ENCODE peak calls at places on chromosome 17, in seven cellular contexts. One of them, this sample, is unnamed.
A peak's percentile ranks its signal among the peaks of the same experiment; 100 is the strongest.

GRCh38 chr17:37147301-37147812 is 198.6 kb downstream of the AATF start:
- DNase-seq in HAP-1: no peak
- DNase-seq in HTR-8/SVneo: no peak
- DNase-seq in NCI-H748 treated with DMSO at 0.1 percent for 48 hours: no peak
- DNase-seq in Caki2: peak; percentile 62
- DNase-seq in stimulated activated naive CD4-positive, alpha-beta T cell: no peak
- DNase-seq in stimulated activated CD8-positive, alpha-beta memory T cell treated with anti-CD3 and anti-CD28 coated beads, Interleukin-4, amount 100 ng/mL, for 24 hours: no peak
- DNase-seq in this sample: no peak

GRCh38 chr17:36152639-36153120 is 23.8 kb downstream of the TBC1D3B start:
- DNase-seq in HAP-1: no peak
- DNase-seq in HTR-8/SVneo: no peak
- DNase-seq in NCI-H748 treated with DMSO at 0.1 percent for 48 hours: no peak
- DNase-seq in Caki2: no peak
- DNase-seq in stimulated activated naive CD4-positive, alpha-beta T cell: no peak
- DNase-seq in stimulated activated CD8-positive, alpha-beta memory T cell treated with anti-CD3 and anti-CD28 coated beads, Interleukin-4, amount 100 ng/mL, for 24 hours: no peak
- DNase-seq in this sample: no peak

GRCh38 chr17:42121066-42121769 is at the start of gene KAT2A:
- DNase-seq in HAP-1: peak; percentile 68
- DNase-seq in HTR-8/SVneo: peak; percentile 99
- DNase-seq in NCI-H748 treated with DMSO at 0.1 percent for 48 hours: peak; percentile 25
- DNase-seq in Caki2: peak; percentile 52
- DNase-seq in stimulated activated naive CD4-positive, alpha-beta T cell: peak; percentile 52
- DNase-seq in stimulated activated CD8-positive, alpha-beta memory T cell treated with anti-CD3 and anti-CD28 coated beads, Interleukin-4, amount 100 ng/mL, for 24 hours: peak; percentile 74
- DNase-seq in this sample: peak; percentile 86

GRCh38 chr17:58452738-58453137 is 35.4 kb upstream of the RNF43 start:
- DNase-seq in HAP-1: no peak
- DNase-seq in HTR-8/SVneo: no peak
- DNase-seq in NCI-H748 treated with DMSO at 0.1 percent for 48 hours: no peak
- DNase-seq in Caki2: peak; percentile 10
- DNase-seq in stimulated activated naive CD4-positive, alpha-beta T cell: no peak
- DNase-seq in stimulated activated CD8-positive, alpha-beta memory T cell treated with anti-CD3 and anti-CD28 coated beads, Interleukin-4, amount 100 ng/mL, for 24 hours: no peak
- DNase-seq in this sample: no peak

GRCh38 chr17:8799001-8799850 is at the start of gene MFSD6L:
- DNase-seq in HAP-1: no peak
- DNase-seq in HTR-8/SVneo: no peak
- DNase-seq in NCI-H748 treated with DMSO at 0.1 percent for 48 hours: no peak
- DNase-seq in Caki2: no peak
- DNase-seq in stimulated activated naive CD4-positive, alpha-beta T cell: no peak
- DNase-seq in stimulated activated CD8-positive, alpha-beta memory T cell treated with anti-CD3 and anti-CD28 coated beads, Interleukin-4, amount 100 ng/mL, for 24 hours: no peak
- DNase-seq in this sample: peak; percentile 91

GRCh38 chr17:48626470-48627241 is 498 bp upstream of the HOXB9 start:
- DNase-seq in HAP-1: no peak
- DNase-seq in HTR-8/SVneo: peak; percentile 97
- DNase-seq in NCI-H748 treated with DMSO at 0.1 percent for 48 hours: peak; percentile 31
- DNase-seq in Caki2: peak; percentile 64
- DNase-seq in stimulated activated naive CD4-positive, alpha-beta T cell: no peak
- DNase-seq in stimulated activated CD8-positive, alpha-beta memory T cell treated with anti-CD3 and anti-CD28 coated beads, Interleukin-4, amount 100 ng/mL, for 24 hours: peak; percentile 41
- DNase-seq in this sample: no peak

GRCh38 chr17:59838196-59838911 is 54.4 kb downstream of the TUBD1 start:
- DNase-seq in HAP-1: peak; percentile 36
- DNase-seq in HTR-8/SVneo: no peak
- DNase-seq in NCI-H748 treated with DMSO at 0.1 percent for 48 hours: peak; percentile 28
- DNase-seq in Caki2: no peak
- DNase-seq in stimulated activated naive CD4-positive, alpha-beta T cell: no peak
- DNase-seq in stimulated activated CD8-positive, alpha-beta memory T cell treated with anti-CD3 and anti-CD28 coated beads, Interleukin-4, amount 100 ng/mL, for 24 hours: no peak
- DNase-seq in this sample: no peak

GRCh38 chr17:7484067-7484963 is at the start of gene POLR2A:
- DNase-seq in HAP-1: peak; percentile 94
- DNase-seq in HTR-8/SVneo: peak; percentile 99
- DNase-seq in NCI-H748 treated with DMSO at 0.1 percent for 48 hours: peak; percentile 97
- DNase-seq in Caki2: peak; percentile 98
- DNase-seq in stimulated activated naive CD4-positive, alpha-beta T cell: peak; percentile 98
- DNase-seq in stimulated activated CD8-positive, alpha-beta memory T cell treated with anti-CD3 and anti-CD28 coated beads, Interleukin-4, amount 100 ng/mL, for 24 hours: peak; percentile 96
- DNase-seq in this sample: peak; percentile 98

GRCh38 chr17:4998027-4998665 is 396 bp downstream of the KIF1C start:
- DNase-seq in HAP-1: no peak
- DNase-seq in HTR-8/SVneo: no peak
- DNase-seq in NCI-H748 treated with DMSO at 0.1 percent for 48 hours: no peak
- DNase-seq in Caki2: no peak
- DNase-seq in stimulated activated naive CD4-positive, alpha-beta T cell: no peak
- DNase-seq in stimulated activated CD8-positive, alpha-beta memory T cell treated with anti-CD3 and anti-CD28 coated beads, Interleukin-4, amount 100 ng/mL, for 24 hours: no peak
- DNase-seq in this sample: peak; percentile 45

GRCh38 chr17:47894498-47895253 is 1.4 kb upstream of the SP2 start:
- DNase-seq in HAP-1: no peak
- DNase-seq in HTR-8/SVneo: no peak
- DNase-seq in NCI-H748 treated with DMSO at 0.1 percent for 48 hours: no peak
- DNase-seq in Caki2: no peak
- DNase-seq in stimulated activated naive CD4-positive, alpha-beta T cell: no peak
- DNase-seq in stimulated activated CD8-positive, alpha-beta memory T cell treated with anti-CD3 and anti-CD28 coated beads, Interleukin-4, amount 100 ng/mL, for 24 hours: no peak
- DNase-seq in this sample: no peak

GRCh38 chr17:82246365-82247174 is 17.7 kb downstream of the SLC16A3 start:
- DNase-seq in HAP-1: no peak
- DNase-seq in HTR-8/SVneo: no peak
- DNase-seq in NCI-H748 treated with DMSO at 0.1 percent for 48 hours: no peak
- DNase-seq in Caki2: peak; percentile 80
- DNase-seq in stimulated activated naive CD4-positive, alpha-beta T cell: no peak
- DNase-seq in stimulated activated CD8-positive, alpha-beta memory T cell treated with anti-CD3 and anti-CD28 coated beads, Interleukin-4, amount 100 ng/mL, for 24 hours: no peak
- DNase-seq in this sample: no peak

GRCh38 chr17:20278805-20279204 is 188.5 kb downstream of the LGALS9B start:
- DNase-seq in HAP-1: no peak
- DNase-seq in HTR-8/SVneo: no peak
- DNase-seq in NCI-H748 treated with DMSO at 0.1 percent for 48 hours: no peak
- DNase-seq in Caki2: no peak
- DNase-seq in stimulated activated naive CD4-positive, alpha-beta T cell: no peak
- DNase-seq in stimulated activated CD8-positive, alpha-beta memory T cell treated with anti-CD3 and anti-CD28 coated beads, Interleukin-4, amount 100 ng/mL, for 24 hours: no peak
- DNase-seq in this sample: no peak

GRCh38 chr17:204427-205175 is 23.2 kb upstream of the DOC2B start:
- DNase-seq in HAP-1: no peak
- DNase-seq in HTR-8/SVneo: no peak
- DNase-seq in NCI-H748 treated with DMSO at 0.1 percent for 48 hours: no peak
- DNase-seq in Caki2: no peak
- DNase-seq in stimulated activated naive CD4-positive, alpha-beta T cell: no peak
- DNase-seq in stimulated activated CD8-positive, alpha-beta memory T cell treated with anti-CD3 and anti-CD28 coated beads, Interleukin-4, amount 100 ng/mL, for 24 hours: no peak
- DNase-seq in this sample: peak; percentile 51

GRCh38 chr17:29251969-29252866 is 5.6 kb downstream of the CRYBA1 start:
- DNase-seq in HAP-1: peak; percentile 30
- DNase-seq in HTR-8/SVneo: no peak
- DNase-seq in NCI-H748 treated with DMSO at 0.1 percent for 48 hours: no peak
- DNase-seq in Caki2: peak; percentile 29
- DNase-seq in stimulated activated naive CD4-positive, alpha-beta T cell: no peak
- DNase-seq in stimulated activated CD8-positive, alpha-beta memory T cell treated with anti-CD3 and anti-CD28 coated beads, Interleukin-4, amount 100 ng/mL, for 24 hours: no peak
- DNase-seq in this sample: no peak

GRCh38 chr17:65064452-65065019 is 8.0 kb upstream of the GNA13 start:
- DNase-seq in HAP-1: no peak
- DNase-seq in HTR-8/SVneo: no peak
- DNase-seq in NCI-H748 treated with DMSO at 0.1 percent for 48 hours: no peak
- DNase-seq in Caki2: peak; percentile 98
- DNase-seq in stimulated activated naive CD4-positive, alpha-beta T cell: no peak
- DNase-seq in stimulated activated CD8-positive, alpha-beta memory T cell treated with anti-CD3 and anti-CD28 coated beads, Interleukin-4, amount 100 ng/mL, for 24 hours: no peak
- DNase-seq in this sample: no peak

GRCh38 chr17:77311371-77311981 is 170.7 kb downstream of the SEC14L1 start:
- DNase-seq in HAP-1: no peak
- DNase-seq in HTR-8/SVneo: no peak
- DNase-seq in NCI-H748 treated with DMSO at 0.1 percent for 48 hours: no peak
- DNase-seq in Caki2: no peak
- DNase-seq in stimulated activated naive CD4-positive, alpha-beta T cell: no peak
- DNase-seq in stimulated activated CD8-positive, alpha-beta memory T cell treated with anti-CD3 and anti-CD28 coated beads, Interleukin-4, amount 100 ng/mL, for 24 hours: no peak
- DNase-seq in this sample: no peak

GRCh38 chr17:57722704-57723043 is 22.4 kb downstream of the CCDC182 start:
- DNase-seq in HAP-1: no peak
- DNase-seq in HTR-8/SVneo: no peak
- DNase-seq in NCI-H748 treated with DMSO at 0.1 percent for 48 hours: no peak
- DNase-seq in Caki2: no peak
- DNase-seq in stimulated activated naive CD4-positive, alpha-beta T cell: no peak
- DNase-seq in stimulated activated CD8-positive, alpha-beta memory T cell treated with anti-CD3 and anti-CD28 coated beads, Interleukin-4, amount 100 ng/mL, for 24 hours: no peak
- DNase-seq in this sample: no peak

GRCh38 chr17:8345951-8346665 is 6.5 kb downstream of the ODF4 start:
- DNase-seq in HAP-1: no peak
- DNase-seq in HTR-8/SVneo: no peak
- DNase-seq in NCI-H748 treated with DMSO at 0.1 percent for 48 hours: no peak
- DNase-seq in Caki2: no peak
- DNase-seq in stimulated activated naive CD4-positive, alpha-beta T cell: no peak
- DNase-seq in stimulated activated CD8-positive, alpha-beta memory T cell treated with anti-CD3 and anti-CD28 coated beads, Interleukin-4, amount 100 ng/mL, for 24 hours: no peak
- DNase-seq in this sample: no peak

GRCh38 chr17:75829747-75830146 is 14.5 kb downstream of the UNC13D start:
- DNase-seq in HAP-1: no peak
- DNase-seq in HTR-8/SVneo: no peak
- DNase-seq in NCI-H748 treated with DMSO at 0.1 percent for 48 hours: no peak
- DNase-seq in Caki2: no peak
- DNase-seq in stimulated activated naive CD4-positive, alpha-beta T cell: no peak
- DNase-seq in stimulated activated CD8-positive, alpha-beta memory T cell treated with anti-CD3 and anti-CD28 coated beads, Interleukin-4, amount 100 ng/mL, for 24 hours: no peak
- DNase-seq in this sample: no peak

GRCh38 chr17:17181666-17182600 is 24.2 kb downstream of the PLD6 start:
- DNase-seq in HAP-1: no peak
- DNase-seq in HTR-8/SVneo: no peak
- DNase-seq in NCI-H748 treated with DMSO at 0.1 percent for 48 hours: no peak
- DNase-seq in Caki2: no peak
- DNase-seq in stimulated activated naive CD4-positive, alpha-beta T cell: peak; percentile 32
- DNase-seq in stimulated activated CD8-positive, alpha-beta memory T cell treated with anti-CD3 and anti-CD28 coated beads, Interleukin-4, amount 100 ng/mL, for 24 hours: no peak
- DNase-seq in this sample: no peak

GRCh38 chr17:77474292-77474988 is 333.7 kb downstream of the SEC14L1 start:
- DNase-seq in HAP-1: no peak
- DNase-seq in HTR-8/SVneo: no peak
- DNase-seq in NCI-H748 treated with DMSO at 0.1 percent for 48 hours: no peak
- DNase-seq in Caki2: no peak
- DNase-seq in stimulated activated naive CD4-positive, alpha-beta T cell: no peak
- DNase-seq in stimulated activated CD8-positive, alpha-beta memory T cell treated with anti-CD3 and anti-CD28 coated beads, Interleukin-4, amount 100 ng/mL, for 24 hours: no peak
- DNase-seq in this sample: no peak

GRCh38 chr17:29549169-29549935 is 17.5 kb downstream of the ABHD15 start:
- DNase-seq in HAP-1: peak; percentile 15
- DNase-seq in HTR-8/SVneo: no peak
- DNase-seq in NCI-H748 treated with DMSO at 0.1 percent for 48 hours: no peak
- DNase-seq in Caki2: no peak
- DNase-seq in stimulated activated naive CD4-positive, alpha-beta T cell: no peak
- DNase-seq in stimulated activated CD8-positive, alpha-beta memory T cell treated with anti-CD3 and anti-CD28 coated beads, Interleukin-4, amount 100 ng/mL, for 24 hours: no peak
- DNase-seq in this sample: no peak

GRCh38 chr17:57989011-57989345 is 924 bp upstream of the VEZF1 start:
- DNase-seq in HAP-1: no peak
- DNase-seq in HTR-8/SVneo: peak; percentile 48
- DNase-seq in NCI-H748 treated with DMSO at 0.1 percent for 48 hours: no peak
- DNase-seq in Caki2: peak; percentile 16
- DNase-seq in stimulated activated naive CD4-positive, alpha-beta T cell: no peak
- DNase-seq in stimulated activated CD8-positive, alpha-beta memory T cell treated with anti-CD3 and anti-CD28 coated beads, Interleukin-4, amount 100 ng/mL, for 24 hours: no peak
- DNase-seq in this sample: no peak

GRCh38 chr17:3891626-3892094 is 1.2 kb downstream of the CAMKK1 start:
- DNase-seq in HAP-1: peak; percentile 8
- DNase-seq in HTR-8/SVneo: no peak
- DNase-seq in NCI-H748 treated with DMSO at 0.1 percent for 48 hours: no peak
- DNase-seq in Caki2: no peak
- DNase-seq in stimulated activated naive CD4-positive, alpha-beta T cell: no peak
- DNase-seq in stimulated activated CD8-positive, alpha-beta memory T cell treated with anti-CD3 and anti-CD28 coated beads, Interleukin-4, amount 100 ng/mL, for 24 hours: no peak
- DNase-seq in this sample: no peak

GRCh38 chr17:28341516-28341915 is 6.0 kb downstream of the TNFAIP1 start:
- DNase-seq in HAP-1: no peak
- DNase-seq in HTR-8/SVneo: no peak
- DNase-seq in NCI-H748 treated with DMSO at 0.1 percent for 48 hours: no peak
- DNase-seq in Caki2: no peak
- DNase-seq in stimulated activated naive CD4-positive, alpha-beta T cell: no peak
- DNase-seq in stimulated activated CD8-positive, alpha-beta memory T cell treated with anti-CD3 and anti-CD28 coated beads, Interleukin-4, amount 100 ng/mL, for 24 hours: no peak
- DNase-seq in this sample: no peak

GRCh38 chr17:45225964-45226530 is 4.4 kb downstream of the FMNL1 start:
- DNase-seq in HAP-1: no peak
- DNase-seq in HTR-8/SVneo: no peak
- DNase-seq in NCI-H748 treated with DMSO at 0.1 percent for 48 hours: no peak
- DNase-seq in Caki2: no peak
- DNase-seq in stimulated activated naive CD4-positive, alpha-beta T cell: peak; percentile 87
- DNase-seq in stimulated activated CD8-positive, alpha-beta memory T cell treated with anti-CD3 and anti-CD28 coated beads, Interleukin-4, amount 100 ng/mL, for 24 hours: peak; percentile 94
- DNase-seq in this sample: peak; percentile 78

GRCh38 chr17:55433029-55433628 is 11.5 kb upstream of the MMD start:
- DNase-seq in HAP-1: no peak
- DNase-seq in HTR-8/SVneo: no peak
- DNase-seq in NCI-H748 treated with DMSO at 0.1 percent for 48 hours: no peak
- DNase-seq in Caki2: peak; percentile 81
- DNase-seq in stimulated activated naive CD4-positive, alpha-beta T cell: no peak
- DNase-seq in stimulated activated CD8-positive, alpha-beta memory T cell treated with anti-CD3 and anti-CD28 coated beads, Interleukin-4, amount 100 ng/mL, for 24 hours: no peak
- DNase-seq in this sample: no peak

GRCh38 chr17:64777413-64778101 is 115.5 kb upstream of the SMURF2 start:
- DNase-seq in HAP-1: no peak
- DNase-seq in HTR-8/SVneo: no peak
- DNase-seq in NCI-H748 treated with DMSO at 0.1 percent for 48 hours: no peak
- DNase-seq in Caki2: no peak
- DNase-seq in stimulated activated naive CD4-positive, alpha-beta T cell: no peak
- DNase-seq in stimulated activated CD8-positive, alpha-beta memory T cell treated with anti-CD3 and anti-CD28 coated beads, Interleukin-4, amount 100 ng/mL, for 24 hours: no peak
- DNase-seq in this sample: peak; percentile 70

GRCh38 chr17:15502315-15503112 is 35.1 kb upstream of the CDRT4 start:
- DNase-seq in HAP-1: peak; percentile 76
- DNase-seq in HTR-8/SVneo: peak; percentile 93
- DNase-seq in NCI-H748 treated with DMSO at 0.1 percent for 48 hours: peak; percentile 14
- DNase-seq in Caki2: peak; percentile 71
- DNase-seq in stimulated activated naive CD4-positive, alpha-beta T cell: peak; percentile 30
- DNase-seq in stimulated activated CD8-positive, alpha-beta memory T cell treated with anti-CD3 and anti-CD28 coated beads, Interleukin-4, amount 100 ng/mL, for 24 hours: peak; percentile 55
- DNase-seq in this sample: peak; percentile 62

GRCh38 chr17:545156-545555 is 169.5 kb downstream of the VPS53 start:
- DNase-seq in HAP-1: no peak
- DNase-seq in HTR-8/SVneo: no peak
- DNase-seq in NCI-H748 treated with DMSO at 0.1 percent for 48 hours: no peak
- DNase-seq in Caki2: no peak
- DNase-seq in stimulated activated naive CD4-positive, alpha-beta T cell: no peak
- DNase-seq in stimulated activated CD8-positive, alpha-beta memory T cell treated with anti-CD3 and anti-CD28 coated beads, Interleukin-4, amount 100 ng/mL, for 24 hours: no peak
- DNase-seq in this sample: no peak

GRCh38 chr17:855594-855993 is 73.4 kb downstream of the MRM3 start:
- DNase-seq in HAP-1: no peak
- DNase-seq in HTR-8/SVneo: no peak
- DNase-seq in NCI-H748 treated with DMSO at 0.1 percent for 48 hours: no peak
- DNase-seq in Caki2: no peak
- DNase-seq in stimulated activated naive CD4-positive, alpha-beta T cell: no peak
- DNase-seq in stimulated activated CD8-positive, alpha-beta memory T cell treated with anti-CD3 and anti-CD28 coated beads, Interleukin-4, amount 100 ng/mL, for 24 hours: no peak
- DNase-seq in this sample: no peak